ENCODE peak calls at places on chromosomes 12 and 14, in seven cellular contexts. R is right cardiac atrium, T is spleen, J is adipocyte, K is hypothalamus, O is A549, D is myocyte. L is an unnamed sample.

GRCh38 chr12:9163392-9163791 is 44.8 kb downstream of the PZP start:
- DNase-seq in R (no peak), T (no peak), J (no peak), K (no peak), O (no peak), D (no peak), L (no peak)

GRCh38 chr14:58744951-58745350 is 107.2 kb downstream of the DACT1 start:
- DNase-seq in R (no peak), T (no peak), J (no peak), K (no peak), O (no peak), D (no peak), L (no peak)

GRCh38 chr12:58922849-58923248 is 2.5 kb upstream of the LRIG3 start:
- DNase-seq in R (no peak), T (no peak), J (peak; percentile 70), K (no peak), O (peak; percentile 15), D (no peak), L (no peak)

GRCh38 chr14:35414365-35414764 is 9.8 kb upstream of the NFKBIA start:
- DNase-seq in R (peak; percentile 53), T (no peak), J (peak; percentile 40), K (no peak), O (no peak), D (no peak), L (no peak)

GRCh38 chr12:122880668-122881067 is 15.3 kb downstream of the VPS37B start:
- DNase-seq in R (no peak), T (no peak), J (no peak), K (peak; percentile 56), O (peak; percentile 74), D (no peak), L (no peak)

GRCh38 chr14:103140316-103141109 is 17.3 kb downstream of the TNFAIP2 start:
- DNase-seq in R (no peak), T (no peak), J (no peak), K (no peak), O (no peak), D (no peak), L (no peak)

GRCh38 chr14:22978873-22979671 is 3.3 kb downstream of the AJUBA start:
- DNase-seq in R (no peak), T (no peak), J (no peak), K (no peak), O (no peak), D (peak; percentile 91), L (no peak)

GRCh38 chr12:117629454-117629853 is 268.0 kb upstream of the NOS1 start:
- DNase-seq in R (no peak), T (no peak), J (no peak), K (no peak), O (no peak), D (no peak), L (no peak)

GRCh38 chr14:89681086-89682018 is 264.3 kb upstream of the FOXN3 start:
- DNase-seq in R (no peak), T (no peak), J (peak; percentile 32), K (no peak), O (no peak), D (no peak), L (no peak)

GRCh38 chr12:46770501-46771183 is 55.2 kb downstream of the SLC38A4 start:
- DNase-seq in R (no peak), T (no peak), J (peak; percentile 79), K (no peak), O (no peak), D (peak; percentile 89), L (no peak)

GRCh38 chr14:68687746-68688145 is 105.1 kb downstream of the ZFP36L1 start:
- DNase-seq in R (no peak), T (no peak), J (peak; percentile 85), K (no peak), O (peak; percentile 80), D (peak; percentile 83), L (peak; percentile 17)

GRCh38 chr14:32494566-32495434 is 165.7 kb downstream of the AKAP6 start:
- DNase-seq in R (no peak), T (no peak), J (no peak), K (peak; percentile 57), O (no peak), D (peak; percentile 95), L (no peak)

GRCh38 chr14:92717571-92718042 is 30.8 kb downstream of the LGMN start:
- DNase-seq in R (no peak), T (no peak), J (no peak), K (no peak), O (no peak), D (no peak), L (no peak)

GRCh38 chr14:24122971-24123370 is 7.5 kb upstream of the FITM1 start:
- DNase-seq in R (no peak), T (peak; percentile 71), J (no peak), K (no peak), O (no peak), D (no peak), L (no peak)

GRCh38 chr12:54981796-54982195 is 2.8 kb downstream of the TESPA1 start:
- DNase-seq in R (no peak), T (no peak), J (no peak), K (no peak), O (no peak), D (no peak), L (no peak)

GRCh38 chr12:28486521-28486920 is 296.3 kb downstream of the CCDC91 start:
- DNase-seq in R (no peak), T (no peak), J (no peak), K (no peak), O (no peak), D (no peak), L (no peak)

GRCh38 chr14:70108419-70108818 is 80.3 kb downstream of the SLC8A3 start:
- DNase-seq in R (no peak), T (no peak), J (no peak), K (no peak), O (no peak), D (no peak), L (no peak)

GRCh38 chr12:75909714-75910451 is 121.7 kb downstream of the PHLDA1 start:
- DNase-seq in R (no peak), T (no peak), J (peak; percentile 55), K (no peak), O (no peak), D (no peak), L (no peak)

GRCh38 chr14:68975667-68976066 is 3.4 kb downstream of the ACTN1 start:
- DNase-seq in R (no peak), T (no peak), J (peak; percentile 84), K (no peak), O (no peak), D (no peak), L (no peak)

GRCh38 chr12:111434680-111435338 is 29.1 kb downstream of the SH2B3 start:
- DNase-seq in R (peak; percentile 83), T (peak; percentile 93), J (peak; percentile 69), K (no peak), O (no peak), D (peak; percentile 94), L (no peak)

GRCh38 chr12:118816296-118816695 is 165.0 kb upstream of the SRRM4 start:
- DNase-seq in R (no peak), T (no peak), J (no peak), K (no peak), O (no peak), D (no peak), L (no peak)

GRCh38 chr14:51310453-51311074 is 70.5 kb downstream of the TMX1 start:
- DNase-seq in R (no peak), T (no peak), J (peak; percentile 57), K (no peak), O (no peak), D (peak; percentile 99), L (no peak)

GRCh38 chr12:105983622-105984325 is 155.0 kb downstream of the NUAK1 start:
- DNase-seq in R (no peak), T (no peak), J (peak; percentile 82), K (no peak), O (no peak), D (peak; percentile 95), L (no peak)

GRCh38 chr12:16939871-16940306 is 333.9 kb upstream of the LMO3 start:
- DNase-seq in R (no peak), T (no peak), J (peak; percentile 7), K (no peak), O (peak; percentile 94), D (peak; percentile 47), L (peak; percentile 59)

GRCh38 chr12:104752016-104752415 is 206.1 kb downstream of the SLC41A2 start:
- DNase-seq in R (no peak), T (peak; percentile 65), J (no peak), K (no peak), O (no peak), D (no peak), L (no peak)

GRCh38 chr12:116434155-116435065 is 124.8 kb upstream of the MAP1LC3B2 start:
- DNase-seq in R (peak; percentile 91), T (no peak), J (peak; percentile 99), K (peak; percentile 12), O (peak; percentile 93), D (peak; percentile 96), L (peak; percentile 91)

GRCh38 chr12:132485619-132486018 is 4.3 kb upstream of the FBRSL1 start:
- DNase-seq in R (no peak), T (no peak), J (no peak), K (no peak), O (no peak), D (no peak), L (no peak)

GRCh38 chr14:72816287-72816686 is 77.6 kb downstream of the DPF3 start:
- DNase-seq in R (no peak), T (no peak), J (no peak), K (no peak), O (no peak), D (no peak), L (no peak)